ENCODE peak calls at places on chromosomes 7 and 10, in five cellular contexts. One of them, this sample, is unnamed.

GRCh38 chr7:101743995-101744360 is 73.4 kb upstream of the CUX1 start:
- DNase-seq in H9: peak
- DNase-seq in neuronal stem cell: peak
- DNase-seq in H1: peak
- DNase-seq in mesenchymal stem cell: no peak
- DNase-seq in this sample: peak

GRCh38 chr7:2701832-2702593 is 14.0 kb downstream of the AMZ1 start:
- DNase-seq in H9: no peak
- DNase-seq in neuronal stem cell: no peak
- DNase-seq in H1: no peak
- DNase-seq in mesenchymal stem cell: no peak
- DNase-seq in this sample: no peak

GRCh38 chr7:42692609-42693008 is 219.3 kb downstream of the C7orf25 start:
- DNase-seq in H9: no peak
- DNase-seq in neuronal stem cell: no peak
- DNase-seq in H1: no peak
- DNase-seq in mesenchymal stem cell: peak
- DNase-seq in this sample: no peak

GRCh38 chr10:71836594-71836970 is 14.5 kb downstream of the PSAP start:
- DNase-seq in H9: no peak
- DNase-seq in neuronal stem cell: no peak
- DNase-seq in H1: no peak
- DNase-seq in mesenchymal stem cell: no peak
- DNase-seq in this sample: peak

GRCh38 chr10:126321455-126321854 is 66.8 kb downstream of the ADAM12 start:
- DNase-seq in H9: no peak
- DNase-seq in neuronal stem cell: no peak
- DNase-seq in H1: no peak
- DNase-seq in mesenchymal stem cell: peak
- DNase-seq in this sample: no peak

GRCh38 chr10:19999440-19999839 is 183.2 kb downstream of the PLXDC2 start:
- DNase-seq in H9: no peak
- DNase-seq in neuronal stem cell: no peak
- DNase-seq in H1: no peak
- DNase-seq in mesenchymal stem cell: no peak
- DNase-seq in this sample: no peak

GRCh38 chr10:22285130-22285529 is 31.1 kb upstream of the COMMD3 start:
- DNase-seq in H9: no peak
- DNase-seq in neuronal stem cell: no peak
- DNase-seq in H1: no peak
- DNase-seq in mesenchymal stem cell: no peak
- DNase-seq in this sample: no peak

GRCh38 chr7:129381710-129382484 is 52.3 kb upstream of the STRIP2 start:
- DNase-seq in H9: no peak
- DNase-seq in neuronal stem cell: no peak
- DNase-seq in H1: no peak
- DNase-seq in mesenchymal stem cell: no peak
- DNase-seq in this sample: no peak

GRCh38 chr10:86971146-86971991 is 3.1 kb downstream of the ADIRF start:
- DNase-seq in H9: peak
- DNase-seq in neuronal stem cell: no peak
- DNase-seq in H1: peak
- DNase-seq in mesenchymal stem cell: peak
- DNase-seq in this sample: peak

GRCh38 chr7:66283003-66283920 is 78.1 kb downstream of the TPST1 start:
- DNase-seq in H9: no peak
- DNase-seq in neuronal stem cell: no peak
- DNase-seq in H1: no peak
- DNase-seq in mesenchymal stem cell: peak
- DNase-seq in this sample: no peak

GRCh38 chr10:105875050-105875449 is 1234.0 kb downstream of the SORCS3 start:
- DNase-seq in H9: no peak
- DNase-seq in neuronal stem cell: no peak
- DNase-seq in H1: no peak
- DNase-seq in mesenchymal stem cell: no peak
- DNase-seq in this sample: no peak

GRCh38 chr10:96507044-96507443 is 6.7 kb downstream of the TLL2 start:
- DNase-seq in H9: no peak
- DNase-seq in neuronal stem cell: no peak
- DNase-seq in H1: no peak
- DNase-seq in mesenchymal stem cell: no peak
- DNase-seq in this sample: no peak

GRCh38 chr7:127348247-127348631 is 44.3 kb downstream of the ZNF800 start:
- DNase-seq in H9: no peak
- DNase-seq in neuronal stem cell: no peak
- DNase-seq in H1: no peak
- DNase-seq in mesenchymal stem cell: no peak
- DNase-seq in this sample: no peak

GRCh38 chr10:70222340-70222794 is 10.9 kb downstream of the PPA1 start:
- DNase-seq in H9: no peak
- DNase-seq in neuronal stem cell: no peak
- DNase-seq in H1: no peak
- DNase-seq in mesenchymal stem cell: no peak
- DNase-seq in this sample: peak

GRCh38 chr10:67790534-67791408 is 47.2 kb downstream of the DNAJC12 start:
- DNase-seq in H9: no peak
- DNase-seq in neuronal stem cell: no peak
- DNase-seq in H1: no peak
- DNase-seq in mesenchymal stem cell: peak
- DNase-seq in this sample: no peak

GRCh38 chr7:151249732-151250072 is 1.2 kb upstream of the SMARCD3 start:
- DNase-seq in H9: peak
- DNase-seq in neuronal stem cell: peak
- DNase-seq in H1: no peak
- DNase-seq in mesenchymal stem cell: peak
- DNase-seq in this sample: peak

GRCh38 chr7:122136639-122137253 is 7.3 kb downstream of the AASS start:
- DNase-seq in H9: no peak
- DNase-seq in neuronal stem cell: no peak
- DNase-seq in H1: no peak
- DNase-seq in mesenchymal stem cell: peak
- DNase-seq in this sample: no peak

GRCh38 chr7:103076767-103077166 is 1.8 kb downstream of the ARMC10 start:
- DNase-seq in H9: no peak
- DNase-seq in neuronal stem cell: no peak
- DNase-seq in H1: no peak
- DNase-seq in mesenchymal stem cell: no peak
- DNase-seq in this sample: no peak
- H3K9ac ChIP-seq in H9: no peak
- H3K9ac ChIP-seq in neuronal stem cell: no peak
- H3K9ac ChIP-seq in H1: no peak
- H3K9ac ChIP-seq in mesenchymal stem cell: no peak
- H3K9ac ChIP-seq in this sample: no peak

GRCh38 chr7:117283371-117283770 is 39.5 kb downstream of the WNT2 start:
- DNase-seq in H9: no peak
- DNase-seq in neuronal stem cell: no peak
- DNase-seq in H1: no peak
- DNase-seq in mesenchymal stem cell: peak
- DNase-seq in this sample: no peak

GRCh38 chr7:117282239-117282812 is 40.5 kb downstream of the WNT2 start:
- DNase-seq in H9: no peak
- DNase-seq in neuronal stem cell: no peak
- DNase-seq in H1: no peak
- DNase-seq in mesenchymal stem cell: no peak
- DNase-seq in this sample: no peak

GRCh38 chr7:117283779-117284178 is 39.1 kb downstream of the WNT2 start:
- DNase-seq in H9: no peak
- DNase-seq in neuronal stem cell: no peak
- DNase-seq in H1: peak
- DNase-seq in mesenchymal stem cell: no peak
- DNase-seq in this sample: no peak

GRCh38 chr7:117279931-117280525 is 42.8 kb downstream of the WNT2 start:
- DNase-seq in H9: no peak
- DNase-seq in neuronal stem cell: no peak
- DNase-seq in H1: no peak
- DNase-seq in mesenchymal stem cell: no peak
- DNase-seq in this sample: no peak

GRCh38 chr7:117281562-117281961 is 41.3 kb downstream of the WNT2 start:
- DNase-seq in H9: no peak
- DNase-seq in neuronal stem cell: no peak
- DNase-seq in H1: no peak
- DNase-seq in mesenchymal stem cell: peak
- DNase-seq in this sample: no peak
- H2BK5ac ChIP-seq in H9: no peak
- H2BK5ac ChIP-seq in neuronal stem cell: no peak
- H2BK5ac ChIP-seq in H1: no peak
- H2BK5ac ChIP-seq in mesenchymal stem cell: no peak
- H2BK5ac ChIP-seq in this sample: no peak

DNA sequence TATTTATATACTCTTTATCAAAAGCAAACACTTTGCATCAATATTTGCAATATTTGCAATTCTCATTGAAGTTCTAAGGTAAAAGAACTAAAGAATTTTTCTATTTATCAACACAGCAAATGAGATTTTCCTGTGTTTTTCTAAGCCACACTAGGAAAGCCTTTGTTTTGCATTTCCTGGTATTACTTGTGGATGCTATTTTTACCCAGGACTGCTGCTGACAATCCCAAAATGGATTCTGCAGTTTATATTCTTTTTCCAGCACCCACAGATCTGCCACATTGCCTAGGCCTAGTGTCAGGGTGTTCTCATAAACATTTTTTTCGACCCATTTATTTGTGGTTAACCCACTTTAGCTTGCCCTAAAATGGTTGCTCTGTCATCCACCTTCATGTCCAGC is 25.9 kb downstream of the LRRC17 start:
- DNase-seq in H9: no peak
- DNase-seq in neuronal stem cell: no peak
- DNase-seq in H1: no peak
- DNase-seq in mesenchymal stem cell: no peak
- DNase-seq in this sample: no peak
- H2BK12ac ChIP-seq in H9: no peak
- H2BK12ac ChIP-seq in neuronal stem cell: no peak
- H2BK12ac ChIP-seq in H1: no peak
- H2BK12ac ChIP-seq in mesenchymal stem cell: no peak
- H2BK12ac ChIP-seq in this sample: no peak

GRCh38 chr7:90213521-90213920 is 2.0 kb downstream of the STEAP2 start:
- DNase-seq in H9: no peak
- DNase-seq in neuronal stem cell: no peak
- DNase-seq in H1: no peak
- DNase-seq in mesenchymal stem cell: no peak
- DNase-seq in this sample: no peak
- H3K9ac ChIP-seq in H9: no peak
- H3K9ac ChIP-seq in neuronal stem cell: no peak
- H3K9ac ChIP-seq in H1: no peak
- H3K9ac ChIP-seq in mesenchymal stem cell: peak
- H3K9ac ChIP-seq in this sample: no peak

DNA sequence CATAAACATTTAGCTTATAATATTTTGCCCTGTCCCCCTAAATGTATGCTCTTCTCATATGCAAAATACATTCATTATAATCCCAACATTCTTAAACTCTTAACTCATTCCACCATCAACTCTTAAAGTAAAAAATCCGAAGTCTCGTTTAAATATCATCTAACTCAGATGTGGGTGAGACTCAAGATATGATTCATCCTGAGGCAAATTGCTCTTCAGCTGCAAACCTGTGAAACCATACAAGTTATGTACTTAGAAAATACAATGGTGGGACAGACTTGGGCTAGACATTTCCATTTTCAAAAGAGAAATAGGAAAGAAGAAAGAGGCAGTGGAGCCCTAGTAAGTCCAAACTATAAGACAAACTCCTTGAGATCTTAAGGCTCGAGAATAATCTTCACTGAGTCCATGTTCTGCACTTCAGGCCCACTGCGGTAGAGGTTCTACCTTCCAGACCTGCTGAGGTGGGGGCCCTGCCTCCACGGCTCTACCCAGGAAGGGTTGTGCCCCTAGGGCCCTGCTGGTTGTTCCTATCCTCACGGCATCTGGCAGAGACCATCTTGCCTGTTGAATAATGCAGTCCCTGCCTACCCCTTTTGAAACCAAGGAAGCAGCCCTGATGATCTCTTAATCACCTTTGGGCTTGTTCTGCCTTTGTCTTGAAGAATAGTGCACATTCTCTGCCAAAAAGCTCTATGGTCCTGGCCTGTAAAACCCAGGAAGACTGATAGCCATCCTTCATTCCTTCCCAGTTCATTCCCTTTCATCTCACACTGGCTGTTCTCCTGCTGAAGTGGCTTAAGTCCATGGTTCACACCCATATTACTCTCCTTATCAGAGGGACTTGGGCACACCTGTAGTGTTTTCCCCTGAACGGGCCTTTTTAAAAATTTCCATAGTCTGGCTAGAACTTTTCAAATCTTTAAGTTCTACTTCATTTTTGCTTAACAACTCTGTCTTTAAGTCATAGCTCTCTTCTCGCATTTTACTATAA is 37.3 kb downstream of the INPP5F start:
- DNase-seq in H9: no peak
- DNase-seq in neuronal stem cell: no peak
- DNase-seq in H1: no peak
- DNase-seq in mesenchymal stem cell: no peak
- DNase-seq in this sample: peak
- H2BK5ac ChIP-seq in H9: no peak
- H2BK5ac ChIP-seq in neuronal stem cell: no peak
- H2BK5ac ChIP-seq in H1: no peak
- H2BK5ac ChIP-seq in mesenchymal stem cell: no peak
- H2BK5ac ChIP-seq in this sample: no peak

GRCh38 chr10:7715515-7715914 is 12.4 kb downstream of the ITIH2 start:
- DNase-seq in H9: no peak
- DNase-seq in neuronal stem cell: no peak
- DNase-seq in H1: no peak
- DNase-seq in mesenchymal stem cell: no peak
- DNase-seq in this sample: no peak

GRCh38 chr10:7720478-7720877 is 17.4 kb downstream of the ITIH2 start:
- DNase-seq in H9: no peak
- DNase-seq in neuronal stem cell: no peak
- DNase-seq in H1: no peak
- DNase-seq in mesenchymal stem cell: no peak
- DNase-seq in this sample: no peak

GRCh38 chr10:7722927-7723529 is 19.9 kb downstream of the ITIH2 start:
- DNase-seq in H9: no peak
- DNase-seq in neuronal stem cell: no peak
- DNase-seq in H1: no peak
- DNase-seq in mesenchymal stem cell: no peak
- DNase-seq in this sample: no peak

GRCh38 chr10:7717767-7718166 is 14.7 kb downstream of the ITIH2 start:
- DNase-seq in H9: no peak
- DNase-seq in neuronal stem cell: no peak
- DNase-seq in H1: no peak
- DNase-seq in mesenchymal stem cell: no peak
- DNase-seq in this sample: no peak

DNA sequence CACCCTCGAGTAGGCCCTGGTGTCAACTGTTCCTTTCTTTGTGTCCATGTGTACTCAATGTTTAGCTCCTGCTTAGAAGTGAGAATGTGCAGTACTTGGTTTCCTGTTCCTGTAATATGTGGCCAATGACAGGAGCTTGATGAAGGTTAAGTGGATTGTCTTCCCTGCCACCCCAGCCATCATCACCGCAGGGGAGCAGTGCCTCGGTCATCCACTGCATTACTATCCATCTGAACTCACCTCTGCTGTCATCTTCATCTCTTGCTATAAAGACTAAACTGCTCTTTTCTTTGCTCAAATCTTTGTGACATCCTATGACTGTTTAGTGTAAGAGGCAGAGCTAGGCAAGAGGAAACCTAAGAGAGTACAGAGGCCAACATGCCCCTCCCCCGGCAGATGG is 15.6 kb downstream of the ITIH2 start:
- DNase-seq in H9: no peak
- DNase-seq in neuronal stem cell: no peak
- DNase-seq in H1: no peak
- DNase-seq in mesenchymal stem cell: no peak
- DNase-seq in this sample: no peak
- H2BK12ac ChIP-seq in H9: no peak
- H2BK12ac ChIP-seq in neuronal stem cell: no peak
- H2BK12ac ChIP-seq in H1: no peak
- H2BK12ac ChIP-seq in mesenchymal stem cell: no peak
- H2BK12ac ChIP-seq in this sample: no peak

This sample was measured in trophoblast cell.